ENCODE peak calls at places on chromosomes 2 and 18, in four cellular contexts. G is stomach, M is K562, Q is heart right ventricle. I is an unnamed sample.

GRCh38 chr2:63463142-63463541 is 125.1 kb downstream of the WDPCP start:
- DNase-seq in G (no peak), M (no peak), Q (no peak), I (no peak)

GRCh38 chr18:50624981-50625380 is 65.1 kb downstream of the MAPK4 start:
- DNase-seq in G (no peak), M (no peak), Q (no peak), I (no peak)

GRCh38 chr2:32772623-32773221 is 144.9 kb downstream of the TTC27 start:
- DNase-seq in G (no peak), M (peak), Q (no peak), I (peak)

GRCh38 chr2:86790134-86790827 is 432 bp downstream of the CD8A start:
- DNase-seq in G (no peak), M (no peak), Q (no peak), I (no peak)

GRCh38 chr2:55616509-55617159 is 788 bp downstream of the PPP4R3B start:
- DNase-seq in G (no peak), M (peak), Q (no peak), I (peak)

GRCh38 chr18:57794951-57795728 is 8.0 kb downstream of the ATP8B1 start:
- DNase-seq in G (no peak), M (no peak), Q (no peak), I (no peak)

GRCh38 chr2:10361220-10361588 is 58.5 kb downstream of the HPCAL1 start:
- DNase-seq in G (no peak), M (no peak), Q (no peak), I (no peak)

GRCh38 chr18:52582516-52582915 is 242.5 kb downstream of the DCC start:
- DNase-seq in G (no peak), M (no peak), Q (no peak), I (no peak)

GRCh38 chr2:74261204-74261864 is 62.9 kb downstream of the MTHFD2 start:
- DNase-seq in G (peak), M (no peak), Q (peak), I (peak)

GRCh38 chr18:74534150-74534969 is at the start of gene CNDP1:
- DNase-seq in G (peak), M (no peak), Q (no peak), I (no peak)

GRCh38 chr18:77711096-77711495 is 461.4 kb downstream of the GALR1 start:
- DNase-seq in G (no peak), M (no peak), Q (no peak), I (peak)

GRCh38 chr2:99404039-99404799 is 67.0 kb downstream of the EIF5B start:
- DNase-seq in G (no peak), M (no peak), Q (no peak), I (no peak)

GRCh38 chr2:119517433-119517832 is 6.8 kb downstream of the SCTR start:
- DNase-seq in G (peak), M (peak), Q (peak), I (peak)

GRCh38 chr2:71212336-71212735 is 14.6 kb downstream of the PAIP2B start:
- DNase-seq in G (no peak), M (no peak), Q (no peak), I (no peak)

GRCh38 chr2:220469201-220469600 is 841.8 kb downstream of the SLC4A3 start:
- DNase-seq in G (no peak), M (no peak), Q (no peak), I (no peak)

GRCh38 chr2:85247591-85247990 is 80.2 kb downstream of the TGOLN2 start:
- DNase-seq in G (no peak), M (no peak), Q (no peak), I (no peak)

GRCh38 chr2:19667085-19667484 is 234.7 kb downstream of the TTC32 start:
- DNase-seq in G (no peak), M (no peak), Q (no peak), I (peak)

GRCh38 chr2:24492283-24493272 is 1.5 kb downstream of the NCOA1 start:
- DNase-seq in G (no peak), M (no peak), Q (no peak), I (no peak)

GRCh38 chr2:210912779-210913178 is 356.4 kb downstream of the CPS1 start:
- DNase-seq in G (no peak), M (no peak), Q (no peak), I (no peak)

GRCh38 chr2:135776367-135776766 is 34.7 kb downstream of the UBXN4 start:
- DNase-seq in G (no peak), M (no peak), Q (no peak), I (no peak)

GRCh38 chr2:59888015-59888414 is 665.4 kb downstream of the BCL11A start:
- DNase-seq in G (no peak), M (no peak), Q (no peak), I (no peak)

GRCh38 chr2:30686000-30686399 is 121.2 kb downstream of the CAPN13 start:
- DNase-seq in G (no peak), M (peak), Q (no peak), I (no peak)

GRCh38 chr2:57906152-57906732 is 140.4 kb upstream of the VRK2 start:
- DNase-seq in G (no peak), M (peak), Q (no peak), I (peak)

GRCh38 chr18:9285604-9286003 is 49.0 kb upstream of the TWSG1 start:
- DNase-seq in G (no peak), M (no peak), Q (no peak), I (no peak)

GRCh38 chr2:43038034-43038719 is 188.2 kb downstream of the ZFP36L2 start:
- DNase-seq in G (no peak), M (no peak), Q (no peak), I (no peak)

GRCh38 chr2:122340246-122340645 is 584.8 kb downstream of the TSN start:
- DNase-seq in G (no peak), M (no peak), Q (no peak), I (no peak)

GRCh38 chr2:188199716-188200128 is 92.0 kb upstream of the GULP1 start:
- DNase-seq in G (no peak), M (no peak), Q (no peak), I (peak)

GRCh38 chr2:158686166-158686792 is 108.8 kb upstream of the DAPL1 start:
- DNase-seq in G (no peak), M (no peak), Q (peak), I (no peak)

GRCh38 chr2:218027426-218028188 is 24.8 kb upstream of the TNS1 start:
- DNase-seq in G (peak), M (no peak), Q (no peak), I (no peak)

GRCh38 chr18:77207540-77207939 is 42.1 kb upstream of the GALR1 start:
- DNase-seq in G (peak), M (no peak), Q (peak), I (peak)

GRCh38 chr2:128436498-128437180 is 118.0 kb upstream of the HS6ST1 start:
- DNase-seq in G (no peak), M (no peak), Q (no peak), I (no peak)

GRCh38 chr2:201538025-201538424 is 86.5 kb downstream of the STRADB start:
- DNase-seq in G (no peak), M (no peak), Q (no peak), I (no peak)

GRCh38 chr2:201546576-201546975 is 95.0 kb downstream of the STRADB start:
- DNase-seq in G (no peak), M (no peak), Q (no peak), I (no peak)

GRCh38 chr2:201542291-201542690 is 90.8 kb downstream of the STRADB start:
- DNase-seq in G (no peak), M (no peak), Q (no peak), I (no peak)
- H3K27ac ChIP-seq in G (no peak), M (no peak), Q (no peak), I (no peak)

DNA sequence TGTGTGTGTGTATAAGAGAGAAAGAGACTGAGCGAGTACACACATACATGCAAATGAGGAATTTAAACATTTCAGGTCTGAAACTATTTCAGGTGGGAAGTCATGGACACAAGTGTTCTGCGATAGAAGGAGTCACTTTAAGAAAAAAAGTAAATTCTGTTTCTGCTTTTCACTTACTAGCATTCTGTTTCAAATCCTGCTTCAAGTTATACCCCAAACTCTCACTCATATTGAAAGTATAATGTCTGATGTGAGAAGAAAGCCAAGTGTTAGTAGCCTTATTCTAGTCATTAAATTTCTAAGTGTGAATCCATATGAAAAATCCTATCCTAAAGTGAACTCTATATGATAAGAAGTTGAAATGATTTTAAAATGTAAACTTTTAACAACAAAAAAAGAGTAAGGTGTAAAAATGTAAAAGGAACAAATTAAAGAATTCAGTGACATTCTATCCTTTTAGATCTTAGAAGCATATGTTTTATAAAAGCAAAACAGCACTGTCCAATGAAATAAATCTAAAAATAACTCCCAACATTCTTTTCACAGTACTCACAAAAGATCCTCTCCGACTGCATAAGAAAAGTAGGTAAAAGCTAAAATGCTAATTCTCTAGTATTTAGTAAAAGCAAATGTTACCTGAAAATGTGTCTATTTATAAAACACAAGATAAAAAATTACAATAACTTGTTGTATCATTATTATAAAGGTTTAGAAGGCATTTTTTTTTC is 570.6 kb downstream of the ZEB2 start:
- DNase-seq in G (no peak), M (no peak), Q (no peak), I (no peak)
- TF ChIP-seq CTCF in G (no peak), M (no peak), Q (no peak), I (no peak)

DNA sequence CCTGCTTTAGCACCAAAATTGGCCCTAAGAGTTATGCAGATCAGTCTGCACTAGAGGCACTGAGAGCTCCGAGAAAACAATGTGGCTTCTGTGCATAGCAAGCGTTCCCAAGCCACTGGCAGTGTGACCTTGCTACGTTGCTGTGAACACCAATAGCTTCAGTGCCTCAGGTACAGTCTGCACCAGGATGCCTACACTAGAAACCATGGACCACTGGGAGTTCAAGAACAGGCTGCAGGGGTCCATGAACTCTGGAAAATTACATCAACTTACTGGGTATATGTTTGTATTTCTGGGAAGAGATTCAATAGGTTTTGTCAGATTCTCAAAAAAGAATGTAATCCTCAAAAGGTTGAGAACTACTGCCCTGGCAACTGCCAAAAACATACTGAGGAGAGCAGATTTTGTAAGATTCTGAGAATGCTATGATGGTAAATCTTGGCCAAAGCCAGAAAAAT is 18.3 kb upstream of the SP3 start:
- DNase-seq in G (no peak), M (no peak), Q (no peak), I (no peak)
- H3K27ac ChIP-seq in G (no peak), M (no peak), Q (no peak), I (peak)

DNA sequence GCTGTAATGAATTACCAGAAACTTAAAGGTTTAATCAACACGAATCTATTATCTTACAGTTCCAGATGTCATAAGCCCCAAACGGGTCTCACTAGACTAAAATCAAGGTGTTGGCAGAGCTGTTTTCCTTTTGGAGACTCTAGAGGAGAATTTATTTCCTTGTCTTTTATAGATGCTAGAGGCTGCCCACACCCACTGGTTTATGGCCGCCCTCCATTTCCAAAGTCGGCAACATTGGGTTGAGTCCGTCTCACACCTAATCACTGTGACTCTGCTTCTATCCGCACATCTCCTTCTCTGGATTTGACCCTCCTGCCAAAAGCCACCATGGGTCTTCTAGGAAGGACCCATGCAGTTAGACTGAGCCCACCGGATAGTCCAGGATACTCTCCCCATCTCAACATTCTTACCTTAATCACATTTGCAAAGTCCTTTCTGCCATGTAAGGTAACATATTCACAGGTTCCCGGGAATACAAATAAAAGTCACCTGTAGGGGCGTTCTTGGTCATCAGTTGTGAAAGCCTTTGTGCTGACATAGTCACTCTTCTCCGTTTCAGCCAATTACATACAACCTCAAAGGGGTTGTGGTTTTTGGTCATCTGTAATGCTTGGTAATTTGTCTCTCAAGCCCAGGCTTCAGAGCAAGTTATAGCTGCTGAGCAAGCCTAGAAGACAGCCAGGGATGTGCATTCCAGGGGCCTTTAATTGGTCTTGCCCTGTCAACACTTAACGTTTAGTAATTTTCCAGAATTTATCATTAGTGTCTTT is 179.4 kb downstream of the ANTXR1 start:
- DNase-seq in G (no peak), M (no peak), Q (no peak), I (no peak)
- TF ChIP-seq CTCF in G (no peak), M (no peak), Q (no peak), I (no peak)

DNA sequence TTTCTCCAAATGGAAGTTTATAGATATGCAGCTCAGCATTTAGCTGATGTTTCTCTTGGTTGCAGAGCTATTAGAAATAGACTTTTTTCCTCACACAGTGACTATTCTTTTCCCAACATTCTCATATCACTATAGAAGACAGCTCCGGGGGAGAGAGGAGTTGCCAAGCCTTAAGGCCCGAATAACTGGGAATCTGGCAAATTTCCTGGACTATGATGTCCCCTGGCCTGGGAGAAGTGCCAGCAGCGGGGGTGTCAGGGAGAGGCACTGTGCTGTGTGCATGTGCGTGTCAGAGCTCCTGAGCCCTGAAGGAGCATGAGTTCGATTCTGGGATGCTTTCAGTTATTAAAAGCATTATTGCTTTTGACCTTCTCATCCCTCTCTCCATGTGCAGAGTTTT is 311.0 kb downstream of the PRKCE start:
- DNase-seq in G (peak), M (no peak), Q (peak), I (no peak)
- H3K27ac ChIP-seq in G (no peak), M (no peak), Q (peak), I (peak)

DNA sequence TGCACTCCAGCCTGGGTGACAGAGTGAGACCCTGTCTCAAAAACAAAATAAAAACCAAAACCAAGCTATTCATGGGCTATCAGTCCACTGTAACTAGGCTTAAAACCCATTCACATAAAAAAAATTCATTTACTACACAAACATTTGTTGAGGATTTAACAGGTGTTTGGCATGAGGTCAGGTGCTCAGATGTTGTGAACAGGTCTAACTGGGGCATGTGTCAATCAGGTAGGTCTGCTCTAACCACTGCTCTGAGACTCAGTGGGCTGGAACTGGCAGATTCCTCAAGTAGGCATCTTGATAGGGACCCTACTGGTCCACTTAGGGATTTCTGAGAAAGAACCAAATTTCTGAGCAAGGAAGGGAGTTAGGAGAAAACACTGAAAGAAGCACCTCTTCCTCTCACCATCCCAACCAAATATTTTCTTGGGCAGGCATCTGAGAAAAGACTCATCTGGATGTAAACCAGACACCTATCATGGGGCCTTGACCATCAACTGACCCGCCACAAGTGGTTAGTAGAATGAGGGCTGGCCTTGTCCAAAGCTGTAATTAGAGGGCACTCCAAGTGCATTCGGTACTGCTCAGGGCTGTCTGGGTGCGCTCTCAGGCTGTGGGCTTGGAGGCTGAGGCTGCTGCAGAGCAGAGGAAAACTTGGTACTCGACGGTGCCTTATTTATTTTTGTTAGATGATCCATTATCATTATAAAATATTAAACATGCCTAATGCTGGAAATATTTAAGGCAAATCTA is 33.9 kb downstream of the WIPF1 start:
- DNase-seq in G (no peak), M (no peak), Q (no peak), I (no peak)
- TF ChIP-seq CTCF in G (no peak), M (no peak), Q (no peak), I (no peak)

DNA sequence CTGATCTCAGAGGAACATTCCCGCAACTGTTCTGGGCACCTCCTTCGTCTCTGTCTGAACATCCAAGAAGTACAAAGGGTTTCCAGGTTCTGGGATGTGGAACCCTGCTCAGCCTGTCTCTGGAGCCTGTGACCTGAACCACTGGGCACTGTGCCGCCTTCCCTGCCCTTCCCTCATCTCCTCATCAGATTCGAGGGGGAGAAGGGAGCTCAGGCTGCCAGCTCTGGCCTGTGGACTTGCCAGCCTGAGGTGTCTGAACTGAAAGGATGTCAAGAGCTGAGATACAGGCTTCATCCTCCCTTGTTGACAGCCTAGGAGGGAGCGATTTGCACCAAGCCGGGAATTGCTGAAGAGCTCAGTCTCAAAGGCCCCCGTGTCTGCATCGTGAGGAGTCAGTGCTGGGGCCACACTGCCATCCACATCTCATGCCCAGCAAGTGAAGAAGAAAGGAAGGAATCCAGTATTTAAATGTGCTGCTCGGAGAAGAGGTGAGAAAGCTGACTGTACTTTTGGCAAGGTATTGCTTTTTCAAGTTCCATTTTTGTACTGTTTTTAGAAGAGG is 12.6 kb downstream of the NEU2 start:
- DNase-seq in G (no peak), M (no peak), Q (no peak), I (no peak)
- H3K27ac ChIP-seq in G (no peak), M (no peak), Q (no peak), I (no peak)

GRCh38 chr2:233449071-233449901 is 95.0 kb downstream of the DGKD start:
- DNase-seq in G (no peak), M (no peak), Q (no peak), I (peak)
- TF ChIP-seq CTCF in G (peak), M (no peak), Q (peak), I (peak)